ENCODE peak calls at places on chromosome 21, in six cellular contexts. M, F, W, I, J and P are unnamed samples.

GRCh38 chr21:38631676-38632075 is 133.4 kb upstream of the ERG start:
- DNase-seq in M (no peak), F (no peak), W (no peak), I (no peak), J (no peak), P (no peak)

GRCh38 chr21:38533887-38534286 is 35.6 kb upstream of the ERG start:
- DNase-seq in M (no peak), F (no peak), W (no peak), I (no peak), J (no peak), P (no peak)

GRCh38 chr21:17585875-17586450 is 26.7 kb downstream of the BTG3 start:
- DNase-seq in M (peak), F (peak), W (peak), I (no peak), J (peak), P (peak)

GRCh38 chr21:37684577-37684976 is 231.7 kb downstream of the KCNJ6 start:
- DNase-seq in M (no peak), F (no peak), W (no peak), I (no peak), J (no peak), P (no peak)

GRCh38 chr21:32921632-32922230 is 104.0 kb upstream of the OLIG2 start:
- DNase-seq in M (no peak), F (peak), W (no peak), I (peak), J (peak), P (no peak)

GRCh38 chr21:16424331-16424749 is 694.6 kb downstream of the USP25 start:
- DNase-seq in M (no peak), F (no peak), W (peak), I (no peak), J (no peak), P (peak)

GRCh38 chr21:21268061-21268471 is 269.9 kb downstream of the NCAM2 start:
- DNase-seq in M (no peak), F (no peak), W (no peak), I (no peak), J (no peak), P (no peak)

GRCh38 chr21:33762798-33763572 is 120.7 kb downstream of the ITSN1 start:
- DNase-seq in M (no peak), F (no peak), W (no peak), I (no peak), J (no peak), P (peak)

GRCh38 chr21:41361786-41362604 is at the start of gene MX2:
- DNase-seq in M (peak), F (no peak), W (no peak), I (no peak), J (no peak), P (no peak)

GRCh38 chr21:38831526-38832467 is 26.1 kb downstream of the ETS2 start:
- DNase-seq in M (peak), F (peak), W (no peak), I (no peak), J (peak), P (peak)

GRCh38 chr21:27561116-27561515 is 594.2 kb upstream of the ADAMTS5 start:
- DNase-seq in M (no peak), F (no peak), W (no peak), I (no peak), J (no peak), P (no peak)

GRCh38 chr21:31895069-31895851 is 22.4 kb downstream of the HUNK start:
- DNase-seq in M (peak), F (no peak), W (no peak), I (no peak), J (no peak), P (no peak)

GRCh38 chr21:27572681-27573080 is 605.8 kb upstream of the ADAMTS5 start:
- DNase-seq in M (no peak), F (no peak), W (no peak), I (no peak), J (no peak), P (no peak)

GRCh38 chr21:17003763-17004373 is 509.0 kb upstream of the CXADR start:
- DNase-seq in M (no peak), F (no peak), W (no peak), I (no peak), J (no peak), P (no peak)

GRCh38 chr21:20572582-20572981 is 425.6 kb upstream of the NCAM2 start:
- DNase-seq in M (no peak), F (no peak), W (no peak), I (no peak), J (no peak), P (no peak)

GRCh38 chr21:38311765-38312164 is 55.0 kb downstream of the KCNJ15 start:
- DNase-seq in M (no peak), F (no peak), W (no peak), I (no peak), J (no peak), P (no peak)

GRCh38 chr21:38853421-38853919 is 47.7 kb downstream of the ETS2 start:
- DNase-seq in M (peak), F (peak), W (no peak), I (no peak), J (peak), P (no peak)

GRCh38 chr21:18716578-18717138 is 313.1 kb upstream of the TMPRSS15 start:
- DNase-seq in M (no peak), F (no peak), W (no peak), I (no peak), J (no peak), P (no peak)

GRCh38 chr21:38669186-38669585 is 136.5 kb upstream of the ETS2 start:
- DNase-seq in M (peak), F (no peak), W (peak), I (no peak), J (peak), P (peak)

GRCh38 chr21:37281993-37282392 is 14.9 kb upstream of the VPS26C start:
- DNase-seq in M (no peak), F (no peak), W (no peak), I (no peak), J (peak), P (no peak)

GRCh38 chr21:37198989-37199924 is 67.9 kb downstream of the VPS26C start:
- DNase-seq in M (no peak), F (peak), W (peak), I (no peak), J (no peak), P (no peak)

GRCh38 chr21:29430581-29430980 is 131.9 kb downstream of the BACH1 start:
- DNase-seq in M (no peak), F (no peak), W (no peak), I (no peak), J (no peak), P (peak)

GRCh38 chr21:39319814-39320332 is 6.4 kb upstream of the BRWD1 start:
- DNase-seq in M (no peak), F (no peak), W (no peak), I (no peak), J (peak), P (no peak)

GRCh38 chr21:27693376-27693775 is 726.5 kb upstream of the ADAMTS5 start:
- DNase-seq in M (no peak), F (no peak), W (no peak), I (no peak), J (no peak), P (no peak)

GRCh38 chr21:37374026-37374425 is 7.5 kb downstream of the DYRK1A start:
- DNase-seq in M (no peak), F (no peak), W (no peak), I (no peak), J (no peak), P (no peak)

GRCh38 chr21:42533306-42533962 is 19.8 kb downstream of the SLC37A1 start:
- DNase-seq in M (no peak), F (no peak), W (no peak), I (no peak), J (no peak), P (no peak)

GRCh38 chr21:42533963-42534355 is 20.3 kb downstream of the SLC37A1 start:
- DNase-seq in M (no peak), F (no peak), W (no peak), I (no peak), J (no peak), P (no peak)

GRCh38 chr21:42535602-42536171 is 22.0 kb downstream of the SLC37A1 start:
- DNase-seq in M (no peak), F (no peak), W (no peak), I (no peak), J (no peak), P (no peak)

GRCh38 chr21:42534361-42534900 is 20.8 kb downstream of the SLC37A1 start:
- DNase-seq in M (no peak), F (no peak), W (peak), I (no peak), J (no peak), P (no peak)

DNA sequence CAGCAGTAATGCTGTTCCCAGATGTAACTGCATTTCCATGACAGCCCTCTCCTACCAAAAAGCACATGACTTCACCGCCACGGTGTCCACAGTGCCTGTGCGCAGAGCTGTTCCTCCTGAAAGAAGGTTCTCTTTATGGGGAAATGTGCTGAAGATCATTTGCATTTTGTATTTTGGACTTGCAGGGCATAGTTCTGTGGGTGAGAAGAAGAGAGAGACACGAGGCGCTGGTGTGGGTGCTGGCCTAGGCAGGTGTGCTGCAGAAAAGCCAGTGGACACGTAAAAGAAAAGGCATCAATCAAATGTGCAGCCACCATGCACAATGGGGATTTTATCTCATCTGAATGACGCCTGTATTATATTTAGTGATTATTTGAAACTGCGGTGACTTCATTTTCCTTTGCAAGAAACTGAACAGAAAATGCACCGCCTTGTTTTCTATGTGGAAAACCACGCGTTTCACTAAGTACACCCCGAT is 21.3 kb downstream of the SLC37A1 start:
- DNase-seq in M (no peak), F (no peak), W (no peak), I (no peak), J (no peak), P (no peak)
- TF ChIP-seq JUND in M (no peak), F (no peak), W (no peak), I (no peak), J (no peak), P (no peak)

DNA sequence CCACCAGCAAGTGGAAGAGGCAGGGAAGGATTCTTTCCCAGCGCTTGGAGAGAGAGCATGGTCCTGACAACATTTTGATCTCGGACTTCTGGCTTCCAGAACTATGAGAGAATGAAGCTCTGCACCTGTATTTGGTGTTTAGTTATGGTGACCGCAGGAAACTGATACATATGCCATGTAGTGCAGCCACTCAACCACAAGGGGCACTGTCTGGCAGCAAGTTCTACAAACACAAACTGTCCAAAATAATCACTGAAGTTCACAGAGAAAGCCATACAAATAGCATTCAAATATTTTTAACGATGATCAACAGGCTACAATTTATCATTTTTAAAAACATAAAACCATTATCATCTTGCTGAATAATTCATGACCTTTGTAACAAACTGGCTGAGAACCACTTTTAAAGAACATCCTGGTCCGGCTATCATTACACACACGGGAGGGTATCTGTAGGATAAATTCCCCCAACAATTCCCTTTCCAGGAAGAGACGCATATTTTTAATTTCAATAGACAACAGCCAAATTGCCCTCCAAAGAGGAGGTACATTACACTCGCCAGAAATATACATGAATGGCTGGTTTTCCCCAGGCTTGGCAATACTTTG is 9.3 kb upstream of the CBR3 start:
- DNase-seq in M (peak), F (no peak), W (peak), I (no peak), J (peak), P (no peak)
- TF ChIP-seq JUND in M (no peak), F (no peak), W (no peak), I (no peak), J (no peak), P (no peak)

GRCh38 chr21:30615199-30615598 is 1.0 kb upstream of the KRTAP20-1 start:
- DNase-seq in M (no peak), F (no peak), W (no peak), I (no peak), J (no peak), P (no peak)
- TF ChIP-seq JUND in M (no peak), F (no peak), W (no peak), I (no peak), J (no peak), P (no peak)

GRCh38 chr21:44612669-44613229 is 870 bp downstream of the KRTAP10-8 start:
- DNase-seq in M (no peak), F (no peak), W (no peak), I (no peak), J (no peak), P (no peak)
- TF ChIP-seq JUND in M (no peak), F (no peak), W (no peak), I (no peak), J (no peak), P (no peak)

DNA sequence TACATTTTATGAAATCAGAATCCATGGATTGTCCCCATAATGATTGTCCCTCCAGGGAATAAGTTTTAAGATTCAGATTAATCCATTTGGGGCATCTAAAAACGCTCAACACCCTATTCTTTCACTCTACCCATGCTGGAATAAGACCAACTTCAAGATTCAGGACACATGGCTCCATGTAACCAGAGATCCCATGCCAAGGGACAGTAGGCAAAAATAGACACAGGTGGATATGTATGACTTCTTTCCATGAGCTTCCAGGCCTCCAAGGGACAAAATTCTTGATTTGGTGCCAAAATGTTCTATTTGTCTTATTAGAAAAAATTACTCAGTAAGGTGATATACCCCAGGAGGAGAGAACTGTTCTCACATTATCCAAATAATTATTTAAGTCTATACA is 178.8 kb downstream of the NRIP1 start:
- DNase-seq in M (no peak), F (no peak), W (no peak), I (no peak), J (no peak), P (no peak)
- TF ChIP-seq JUND in M (no peak), F (no peak), W (no peak), I (no peak), J (no peak), P (no peak)

GRCh38 chr21:46346296-46347202 is 22.6 kb downstream of the PCNT start:
- DNase-seq in M (no peak), F (no peak), W (no peak), I (no peak), J (no peak), P (no peak)
- TF ChIP-seq JUND in M (no peak), F (no peak), W (no peak), I (no peak), J (no peak), P (no peak)